ENCODE peak calls at places on chromosomes 11 and 22, in four cellular contexts. R, U, N and T are unnamed samples.

GRCh38 chr22:48627203-48627602 is 1200.5 kb downstream of the BRD1 start:
- DNase-seq in R (no peak), U (no peak), N (no peak), T (no peak)

GRCh38 chr11:75269896-75270295 is 29.3 kb downstream of the TPBGL start:
- DNase-seq in R (peak; percentile 29), U (no peak), N (no peak), T (no peak)

GRCh38 chr22:32218470-32218869 is 13.6 kb upstream of the RFPL2 start:
- DNase-seq in R (no peak), U (no peak), N (no peak), T (no peak)

GRCh38 chr11:94880216-94880615 is 93.1 kb downstream of the CWC15 start:
- DNase-seq in R (no peak), U (no peak), N (no peak), T (no peak)

GRCh38 chr11:111539426-111540113 is 950 bp upstream of the LAYN start:
- DNase-seq in R (no peak), U (no peak), N (no peak), T (no peak)

GRCh38 chr11:77176996-77177395 is 49.0 kb downstream of the MYO7A start:
- DNase-seq in R (no peak), U (no peak), N (no peak), T (no peak)

GRCh38 chr22:46653596-46653995 is 33.4 kb downstream of the GRAMD4 start:
- DNase-seq in R (no peak), U (no peak), N (no peak), T (no peak)

GRCh38 chr22:46593211-46593676 is 26.9 kb upstream of the GRAMD4 start:
- DNase-seq in R (no peak), U (no peak), N (no peak), T (no peak)

GRCh38 chr11:16795146-16795545 is 56.7 kb downstream of the C11orf58 start:
- DNase-seq in R (no peak), U (no peak), N (no peak), T (no peak)

GRCh38 chr11:63847363-63847762 is 8.5 kb downstream of the MARK2 start:
- DNase-seq in R (no peak), U (no peak), N (peak; percentile 69), T (no peak)

GRCh38 chr11:94018721-94019120 is 2.4 kb upstream of the HEPHL1 start:
- DNase-seq in R (no peak), U (no peak), N (no peak), T (no peak)

DNA sequence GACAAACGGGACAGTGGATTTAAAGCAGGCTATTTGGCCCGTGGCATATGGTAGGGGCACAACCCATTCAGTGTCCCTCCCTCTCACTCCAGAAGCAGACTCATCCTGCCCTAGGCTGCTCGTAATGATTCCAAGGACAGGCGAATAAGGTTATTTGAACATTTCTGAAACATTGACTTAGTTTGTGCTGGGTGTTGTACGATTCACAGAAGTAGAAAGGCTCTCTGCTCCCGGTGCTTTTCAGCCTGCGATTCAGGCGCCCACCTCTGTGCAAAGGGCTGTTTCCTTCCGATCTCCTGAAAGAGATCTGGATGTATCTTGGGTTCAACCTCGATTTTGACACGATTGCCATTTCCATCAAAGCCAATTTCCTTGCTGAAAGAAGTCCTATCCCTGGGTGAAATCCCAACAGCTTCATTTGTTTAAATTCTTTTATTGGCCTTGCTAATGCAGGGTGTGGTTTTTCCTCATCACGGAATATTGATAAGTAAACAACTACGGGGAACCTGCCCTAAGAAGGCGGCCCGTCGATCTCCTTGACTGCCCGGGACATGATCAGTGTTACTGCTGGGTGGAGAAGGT is 1.1 kb upstream of the ZC3H12C start:
- DNase-seq in R (no peak), U (no peak), N (no peak), T (no peak)
- TF ChIP-seq CTCF in R (no peak), U (no peak), N (no peak), T (no peak)

GRCh38 chr11:58286249-58286648 is 18.2 kb upstream of the OR10W1 start:
- DNase-seq in R (no peak), U (no peak), N (peak; percentile 32), T (no peak)
- TF ChIP-seq CTCF in R (no peak), U (peak; percentile 68), N (peak; percentile 65), T (peak; percentile 49)

DNA sequence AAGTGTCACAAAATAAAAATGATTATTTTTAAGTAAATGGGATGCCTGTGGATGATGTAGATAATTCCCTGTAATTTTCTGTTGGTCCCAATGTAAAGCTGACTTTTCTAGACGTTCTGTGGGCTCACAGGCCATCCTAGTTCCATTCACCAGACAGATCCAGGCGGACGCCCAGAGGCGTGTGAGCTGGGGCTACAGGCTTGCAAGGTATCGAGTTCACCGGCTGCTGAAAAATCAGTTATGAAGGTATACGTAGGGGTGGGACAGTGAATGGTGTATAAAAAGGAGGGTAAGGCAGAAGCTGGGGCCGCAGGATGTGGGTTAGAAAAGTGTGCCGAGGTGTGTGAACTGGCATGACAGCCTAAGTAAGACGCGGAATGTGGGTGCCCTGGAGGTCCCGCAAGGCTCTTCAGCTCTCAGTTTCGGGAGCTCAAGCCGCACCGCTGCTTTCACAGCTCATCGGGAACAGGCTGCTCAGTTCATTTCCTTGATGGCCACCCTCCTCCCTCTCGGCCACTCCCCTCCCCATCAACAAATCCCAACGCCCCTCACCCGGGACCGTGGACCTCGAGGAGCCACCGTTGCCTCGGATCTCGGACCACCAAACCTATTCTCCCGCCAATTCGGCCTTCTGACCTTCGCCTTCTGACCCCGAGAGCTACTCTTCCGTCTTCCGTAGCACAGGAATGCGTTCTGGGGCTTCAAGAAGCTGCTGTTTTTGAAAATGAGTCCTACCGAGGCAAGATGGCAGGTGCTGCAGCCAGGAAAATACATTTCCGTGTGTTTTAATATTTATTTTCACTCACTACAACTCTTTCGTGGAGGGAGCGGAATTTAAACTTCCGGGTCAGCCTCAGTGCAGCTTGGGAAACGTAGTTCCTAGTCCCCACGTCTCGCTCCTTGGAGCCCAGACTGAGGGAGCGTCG is at the start of gene XNDC1N:
- DNase-seq in R (peak; percentile 78), U (peak; percentile 47), N (peak; percentile 80), T (peak; percentile 42)
- TF ChIP-seq CTCF in R (no peak), U (no peak), N (no peak), T (no peak)

DNA sequence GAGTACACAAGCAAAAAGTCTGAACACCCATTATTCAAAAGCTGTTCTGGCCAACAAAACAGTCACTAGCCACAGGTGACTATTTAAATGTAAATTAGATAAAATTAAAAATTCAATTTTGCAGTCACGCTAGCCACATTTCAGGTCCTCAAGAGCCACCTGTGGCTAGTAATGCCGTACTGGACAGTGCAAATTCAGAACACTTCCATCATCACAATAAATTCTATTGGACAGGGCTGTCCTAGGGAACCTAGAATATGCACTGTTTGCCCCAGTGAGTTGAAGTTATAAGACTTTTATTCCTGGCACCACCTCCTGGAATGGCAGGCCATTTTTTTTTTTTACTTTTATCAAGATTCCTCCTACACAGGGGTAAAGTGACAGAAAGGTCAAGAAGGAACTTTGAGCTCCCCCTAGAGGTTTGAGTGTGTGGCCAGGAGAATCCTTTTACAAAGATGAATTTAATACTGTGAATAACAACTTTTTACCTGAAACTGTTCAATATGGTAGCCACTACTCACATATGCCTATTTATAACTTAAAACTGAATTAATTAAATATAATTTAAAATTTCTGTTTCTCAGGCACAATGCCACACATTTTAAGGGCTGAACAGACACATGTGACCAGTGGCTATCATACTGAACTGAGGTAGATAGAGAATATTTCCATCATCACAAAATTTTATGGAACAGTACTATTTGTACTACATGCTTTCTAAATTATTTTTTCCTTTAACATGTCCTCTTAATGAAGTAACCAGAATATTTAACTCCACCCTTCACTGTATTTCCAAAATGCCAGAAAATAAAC is 6.5 kb downstream of the MSANTD2 start:
- DNase-seq in R (no peak), U (no peak), N (no peak), T (no peak)
- TF ChIP-seq CTCF in R (peak; percentile 37), U (peak; percentile 71), N (peak; percentile 88), T (peak; percentile 59)

GRCh38 chr11:121104223-121104831 is 3.3 kb downstream of the TECTA start:
- DNase-seq in R (no peak), U (peak; percentile 45), N (peak; percentile 48), T (no peak)
- TF ChIP-seq CTCF in R (no peak), U (peak; percentile 22), N (peak; percentile 79), T (peak; percentile 3)

DNA sequence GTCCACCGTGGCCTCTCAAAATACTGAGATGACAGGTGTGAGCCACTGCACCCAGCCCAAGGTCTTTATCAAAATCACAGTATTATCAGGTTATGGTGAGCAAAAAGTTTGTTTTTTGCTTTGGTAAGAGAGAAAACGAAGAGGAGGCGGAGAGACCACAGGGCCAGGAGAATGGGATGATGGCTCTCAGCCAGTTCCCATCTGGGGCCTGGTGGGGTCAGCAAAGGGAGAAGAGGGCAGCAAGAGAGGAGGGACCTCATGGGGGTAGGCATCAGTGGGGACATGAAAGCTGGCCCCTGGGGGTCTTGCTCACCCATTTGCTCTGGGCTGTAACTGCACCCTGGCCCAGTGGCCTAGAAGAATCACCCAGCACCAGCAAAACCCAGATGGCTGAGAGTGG is 190.2 kb downstream of the SHANK2 start:
- DNase-seq in R (no peak), U (no peak), N (no peak), T (no peak)
- TF ChIP-seq CTCF in R (no peak), U (no peak), N (peak; percentile 45), T (no peak)

GRCh38 chr11:69444381-69445130 is 36.9 kb upstream of the LINC01488 start:
- DNase-seq in R (peak; percentile 87), U (peak; percentile 70), N (peak; percentile 83), T (no peak)
- TF ChIP-seq CTCF in R (no peak), U (peak; percentile 59), N (peak; percentile 79), T (no peak)

GRCh38 chr11:101974255-101974654 is 57.9 kb upstream of the ANGPTL5 start:
- DNase-seq in R (no peak), U (no peak), N (no peak), T (no peak)
- TF ChIP-seq CTCF in R (no peak), U (no peak), N (no peak), T (no peak)

GRCh38 chr22:19753090-19753842 is 7.3 kb upstream of the TBX1 start:
- DNase-seq in R (no peak), U (no peak), N (peak; percentile 64), T (no peak)
- TF ChIP-seq CTCF in R (no peak), U (no peak), N (peak; percentile 64), T (peak; percentile 19)